ENCODE peak calls at places on chromosome 14, in seven cellular contexts. U is psoas muscle, X is fibroblast of the aortic adventitia, W is lower lobe of right lung, T is activated B cell treated with CpG ODN at 0.5 μM for 24 hours, N is dorsolateral prefrontal cortex, S is choroid plexus epithelial cell. O is an unnamed sample.

GRCh38 chr14:98623806-98624430 is 648.1 kb downstream of the BCL11B start:
- DNase-seq in U (no peak), X (no peak), W (no peak), T (no peak), N (no peak), S (no peak), O (no peak)

GRCh38 chr14:90000935-90001334 is 45.2 kb downstream of the TDP1 start:
- DNase-seq in U (no peak), X (no peak), W (no peak), T (no peak), N (no peak), S (no peak), O (no peak)

GRCh38 chr14:75013290-75013689 is 10.6 kb downstream of the EIF2B2 start:
- DNase-seq in U (no peak), X (peak; percentile 52), W (no peak), T (no peak), N (no peak), S (no peak), O (no peak)

GRCh38 chr14:34234258-34234657 is 227.8 kb downstream of the SPTSSA start:
- DNase-seq in U (peak; percentile 86), X (no peak), W (no peak), T (no peak), N (no peak), S (no peak), O (no peak)

GRCh38 chr14:92907316-92907911 is 15.5 kb upstream of the CHGA start:
- DNase-seq in U (no peak), X (no peak), W (no peak), T (no peak), N (no peak), S (no peak), O (no peak)

GRCh38 chr14:92754956-92755355 is 6.5 kb upstream of the LGMN start:
- DNase-seq in U (no peak), X (no peak), W (no peak), T (no peak), N (no peak), S (no peak), O (no peak)

GRCh38 chr14:30834353-30834752 is 40.0 kb upstream of the COCH start:
- DNase-seq in U (no peak), X (no peak), W (no peak), T (no peak), N (no peak), S (no peak), O (no peak)

GRCh38 chr14:34081576-34082136 is 130.8 kb upstream of the EGLN3 start:
- DNase-seq in U (no peak), X (peak; percentile 50), W (no peak), T (no peak), N (no peak), S (peak; percentile 74), O (no peak)

GRCh38 chr14:38867561-38868150 is 235.4 kb downstream of the SEC23A start:
- DNase-seq in U (peak; percentile 53), X (peak; percentile 78), W (peak; percentile 63), T (no peak), N (peak; percentile 93), S (peak; percentile 92), O (peak; percentile 63)

GRCh38 chr14:53399057-53399456 is 245.9 kb upstream of the DDHD1 start:
- DNase-seq in U (no peak), X (peak; percentile 34), W (no peak), T (no peak), N (no peak), S (peak; percentile 82), O (no peak)

GRCh38 chr14:72947366-72948160 is 21.3 kb downstream of the DCAF4 start:
- DNase-seq in U (no peak), X (no peak), W (no peak), T (no peak), N (no peak), S (no peak), O (no peak)

GRCh38 chr14:102604183-102604582 is 11.7 kb downstream of the RCOR1 start:
- DNase-seq in U (no peak), X (no peak), W (no peak), T (no peak), N (no peak), S (no peak), O (no peak)

GRCh38 chr14:37579250-37579649 is 15.8 kb downstream of the FOXA1 start:
- DNase-seq in U (no peak), X (no peak), W (no peak), T (no peak), N (no peak), S (no peak), O (no peak)

GRCh38 chr14:88998027-88998426 is 173.6 kb downstream of the TTC8 start:
- DNase-seq in U (no peak), X (no peak), W (no peak), T (no peak), N (no peak), S (no peak), O (no peak)

GRCh38 chr14:75647650-75648049 is 13.0 kb downstream of the ERG28 start:
- DNase-seq in U (no peak), X (peak; percentile 71), W (no peak), T (no peak), N (no peak), S (peak; percentile 76), O (no peak)

GRCh38 chr14:100784523-100785337 is 41.2 kb upstream of the MEG3 start:
- DNase-seq in U (no peak), X (no peak), W (no peak), T (no peak), N (no peak), S (no peak), O (no peak)
- TF ChIP-seq CTCF in U (no peak), X (no peak), W (no peak), T (no peak), N (no peak), S (no peak), O (no peak)

DNA sequence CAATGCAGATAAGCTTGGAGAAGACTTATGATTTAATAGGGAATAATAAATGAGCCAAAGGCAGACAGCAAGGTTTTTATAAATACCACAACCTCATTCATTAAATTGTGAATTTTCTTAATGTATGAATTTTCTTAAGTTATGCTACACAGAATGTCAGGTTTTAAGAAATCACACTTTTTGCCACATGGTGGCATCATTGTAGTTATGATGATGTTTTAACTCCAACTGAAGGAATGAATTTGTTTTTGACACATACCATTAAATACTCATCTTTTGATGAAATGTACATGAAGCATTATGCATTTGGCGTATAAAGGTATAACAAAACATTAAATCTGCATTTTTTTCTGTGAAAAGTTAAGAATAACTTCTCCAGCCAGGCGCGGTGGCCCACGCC is 524.1 kb upstream of the FBXO33 start:
- DNase-seq in U (no peak), X (no peak), W (no peak), T (no peak), N (no peak), S (no peak), O (no peak)
- TF ChIP-seq CTCF in U (no peak), X (no peak), W (no peak), T (no peak), N (no peak), S (no peak), O (no peak)

GRCh38 chr14:95431199-95432145 is 85.0 kb downstream of the SYNE3 start:
- DNase-seq in U (no peak), X (peak; percentile 31), W (no peak), T (no peak), N (no peak), S (peak; percentile 63), O (no peak)

GRCh38 chr14:95432152-95433093 is 84.0 kb downstream of the SYNE3 start:
- DNase-seq in U (peak; percentile 73), X (peak; percentile 14), W (no peak), T (no peak), N (peak; percentile 58), S (peak; percentile 47), O (peak; percentile 62)

GRCh38 chr14:95434161-95434560 is 82.3 kb downstream of the SYNE3 start:
- DNase-seq in U (no peak), X (peak; percentile 8), W (no peak), T (no peak), N (no peak), S (no peak), O (no peak)

GRCh38 chr14:95436348-95436747 is 80.1 kb downstream of the SYNE3 start:
- DNase-seq in U (no peak), X (no peak), W (no peak), T (no peak), N (no peak), S (no peak), O (no peak)

GRCh38 chr14:95433094-95433478 is 83.4 kb downstream of the SYNE3 start:
- DNase-seq in U (no peak), X (no peak), W (no peak), T (no peak), N (no peak), S (no peak), O (no peak)
- TF ChIP-seq CTCF in U (no peak), X (no peak), W (no peak), T (no peak), N (no peak), S (peak; percentile 26), O (no peak)

GRCh38 chr14:56390859-56391258 is 188.7 kb upstream of the TMEM260 start:
- DNase-seq in U (no peak), X (no peak), W (no peak), T (no peak), N (no peak), S (no peak), O (no peak)
- TF ChIP-seq CTCF in U (no peak), X (no peak), W (peak; percentile 7), T (no peak), N (no peak), S (no peak), O (no peak)

GRCh38 chr14:106872619-106873446 is 1346.5 kb downstream of the TMEM121 start:
- DNase-seq in U (peak; percentile 67), X (no peak), W (peak; percentile 88), T (peak; percentile 89), N (no peak), S (no peak), O (no peak)
- TF ChIP-seq CTCF in U (no peak), X (peak; percentile 15), W (peak; percentile 68), T (peak; percentile 86), N (no peak), S (peak; percentile 43), O (no peak)

GRCh38 chr14:87111141-87111540 is 881.8 kb downstream of the GALC start:
- DNase-seq in U (no peak), X (no peak), W (no peak), T (no peak), N (no peak), S (no peak), O (no peak)

GRCh38 chr14:87111741-87112140 is 881.2 kb downstream of the GALC start:
- DNase-seq in U (no peak), X (no peak), W (no peak), T (no peak), N (no peak), S (no peak), O (no peak)

GRCh38 chr14:87115234-87115633 is 877.7 kb downstream of the GALC start:
- DNase-seq in U (no peak), X (no peak), W (no peak), T (no peak), N (no peak), S (no peak), O (no peak)

GRCh38 chr14:87109271-87109670 is 883.7 kb downstream of the GALC start:
- DNase-seq in U (no peak), X (peak; percentile 1), W (no peak), T (no peak), N (no peak), S (no peak), O (no peak)

DNA sequence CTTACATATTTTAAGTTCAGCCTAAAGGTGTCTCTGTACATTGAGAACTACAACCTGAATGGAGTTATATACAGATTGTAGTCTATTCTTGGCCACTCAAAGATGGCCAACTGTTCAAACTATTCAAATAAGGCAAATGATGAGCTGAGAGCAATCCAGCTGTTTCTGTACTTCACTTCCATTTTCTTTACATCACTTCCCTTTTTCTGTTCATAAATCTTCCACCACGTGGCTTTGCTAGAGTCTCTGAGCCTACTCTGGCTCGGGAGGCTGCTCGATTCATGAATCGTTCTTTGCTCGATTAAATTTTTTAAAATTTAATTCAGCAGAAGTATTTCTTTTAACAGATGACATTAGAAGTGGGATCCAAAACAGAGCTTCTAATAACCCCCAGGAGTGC is 879.7 kb downstream of the GALC start:
- DNase-seq in U (no peak), X (no peak), W (no peak), T (no peak), N (no peak), S (no peak), O (no peak)
- TF ChIP-seq CTCF in U (no peak), X (no peak), W (no peak), T (no peak), N (no peak), S (no peak), O (no peak)